ENCODE peak calls at places on chromosome 1, in four cellular contexts. W is A549, O is PC-9, P is heart left ventricle. K is an unnamed sample. For H3K9me3, the result is how much of the 10 kb centered on the place peaks cover.

GRCh38 chr1:6785318-6785712 is at the start of gene CAMTA1:
- DNase-seq in P (no peak), W (no peak), O (no peak), K (no peak)

GRCh38 chr1:108780937-108781574 is 34.6 kb downstream of the STXBP3 start:
- DNase-seq in W (no peak), O (no peak), P (no peak), K (no peak)

GRCh38 chr1:33378976-33379375 is 51.9 kb downstream of the PHC2 start:
- DNase-seq in P (no peak), W (no peak), O (no peak), K (peak)

GRCh38 chr1:113565621-113566020 is 175.3 kb downstream of the MAGI3 start:
- DNase-seq in O (no peak), W (no peak), P (no peak), K (no peak)

GRCh38 chr1:89198500-89199072 is at the start of gene GBP4:
- DNase-seq in O (peak), P (peak), W (peak), K (peak)

GRCh38 chr1:42006836-42007235 is 88.1 kb upstream of the HIVEP3 start:
- DNase-seq in W (no peak), O (no peak), P (no peak), K (no peak)

GRCh38 chr1:36322786-36323635 is 434 bp downstream of the EVA1B start:
- DNase-seq in O (no peak), W (no peak), P (peak), K (peak)

GRCh38 chr1:232511172-232511571 is 118.8 kb downstream of the SIPA1L2 start:
- DNase-seq in W (peak), O (no peak), P (no peak), K (no peak)

GRCh38 chr1:180229483-180230415 is at the start of gene LHX4:
- DNase-seq in P (no peak), W (peak), O (peak), K (no peak)

GRCh38 chr1:185860876-185861275 is 126.7 kb downstream of the HMCN1 start:
- DNase-seq in W (no peak), P (no peak), O (no peak), K (no peak)

GRCh38 chr1:225942574-225942973 is 1.6 kb upstream of the LEFTY2 start:
- DNase-seq in W (no peak), O (no peak), P (no peak), K (no peak)

GRCh38 chr1:5688479-5689077 is 303.6 kb downstream of the NPHP4 start:
- DNase-seq in O (no peak), P (no peak), W (no peak), K (no peak)

GRCh38 chr1:240271081-240271480 is 179.4 kb downstream of the FMN2 start:
- DNase-seq in W (no peak), O (no peak), P (no peak), K (no peak)

GRCh38 chr1:156926175-156926574 is 5.7 kb downstream of the LRRC71 start:
- DNase-seq in P (no peak), W (peak), O (peak), K (peak)

GRCh38 chr1:61186753-61187152 is 104.4 kb downstream of the NFIA start:
- DNase-seq in W (no peak), O (no peak), P (no peak), K (no peak)

GRCh38 chr1:76055987-76056386 is 18.6 kb upstream of the ST6GALNAC3 start:
- DNase-seq in P (no peak), O (no peak), W (no peak), K (no peak)

GRCh38 chr1:94323311-94324167 is 86.2 kb upstream of the ARHGAP29 start:
- DNase-seq in O (no peak), P (no peak), W (no peak), K (no peak)

GRCh38 chr1:226128487-226129075 is 58.0 kb downstream of the ACBD3 start:
- DNase-seq in O (peak), W (peak), P (no peak), K (peak)

GRCh38 chr1:16717174-16718108 is 22.9 kb upstream of the RNU1-4 start:
- DNase-seq in P (no peak), O (peak), W (no peak), K (peak)

GRCh38 chr1:16191916-16192545 is 20.4 kb downstream of the ARHGEF19 start:
- DNase-seq in W (no peak), O (no peak), P (no peak), K (no peak)

GRCh38 chr1:17060129-17060868 is 6.5 kb upstream of the SDHB start:
- DNase-seq in P (no peak), O (no peak), W (no peak), K (no peak)

DNA sequence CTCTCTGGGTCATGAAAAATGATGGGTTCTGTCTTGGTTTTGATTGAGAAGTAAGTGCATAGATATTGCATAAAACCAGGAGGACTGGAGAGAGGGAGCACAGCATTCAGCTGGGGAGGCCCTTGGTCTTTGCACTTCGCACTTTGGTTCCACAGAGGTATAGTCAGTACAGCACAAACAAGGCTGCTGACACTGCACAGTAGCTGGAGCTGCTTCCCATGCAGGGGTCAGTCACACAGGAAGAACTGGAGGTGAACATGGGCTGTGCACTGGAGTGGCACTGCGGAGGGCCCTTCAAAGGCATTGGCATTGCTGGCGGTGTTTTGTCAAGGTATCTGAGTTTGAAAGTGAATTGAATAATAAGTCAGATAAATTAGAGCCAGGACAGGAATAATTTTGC is 4.5 kb upstream of the LCE2D start:
- DNase-seq in P (no peak), O (no peak), W (no peak), K (no peak)
- H3K9me3 ChIP-seq in P (under half), O (under half), W (under half), K (under half)

GRCh38 chr1:205676002-205676401 is 4.3 kb downstream of the SLC45A3 start:
- DNase-seq in O (no peak), P (no peak), W (no peak), K (no peak)

GRCh38 chr1:205676597-205676996 is 3.7 kb downstream of the SLC45A3 start:
- DNase-seq in O (no peak), P (no peak), W (no peak), K (no peak)

GRCh38 chr1:205677152-205677551 is 3.2 kb downstream of the SLC45A3 start:
- DNase-seq in O (no peak), W (no peak), P (no peak), K (no peak)

GRCh38 chr1:205680073-205680851 is at the start of gene SLC45A3:
- DNase-seq in P (peak), W (peak), O (peak), K (peak)

DNA sequence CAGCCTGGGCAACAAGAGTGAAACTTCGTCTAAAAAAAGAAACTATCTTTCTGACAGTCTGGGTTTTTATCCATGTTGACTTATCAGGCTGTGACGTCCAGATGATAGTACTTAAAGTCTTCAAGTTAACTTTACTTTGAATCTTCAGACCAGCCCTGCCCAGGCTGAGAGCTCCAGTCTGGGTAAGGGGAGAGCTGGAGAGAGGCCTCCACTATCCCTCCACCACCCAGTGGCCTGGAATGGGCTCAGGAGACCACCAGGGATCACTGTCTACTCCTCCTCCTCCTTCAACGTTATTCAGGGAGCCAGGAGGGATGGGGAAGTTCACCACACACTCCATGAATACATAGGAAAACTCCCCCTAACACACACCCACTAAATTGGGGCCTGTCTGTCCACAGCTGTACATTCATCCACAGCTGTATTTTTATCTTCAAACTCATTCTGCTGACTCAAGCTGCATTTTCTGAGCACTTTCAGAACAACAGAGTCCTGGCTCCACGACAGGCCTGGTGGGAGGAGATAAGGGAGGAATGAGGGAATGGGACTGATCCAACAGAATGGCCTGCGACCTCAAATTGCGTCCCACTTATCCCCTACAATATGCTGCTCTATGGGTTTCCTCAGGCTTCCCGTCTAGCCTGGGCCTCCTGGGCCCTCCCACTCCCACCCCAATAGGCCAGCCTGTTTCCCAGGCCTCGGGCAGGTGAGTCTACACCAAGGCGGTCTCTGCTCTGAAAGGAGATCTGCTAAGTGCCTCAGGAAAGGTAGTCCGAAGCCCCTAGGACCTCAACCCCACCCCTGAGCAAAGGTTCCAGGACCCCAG is 1.8 kb downstream of the SLC45A3 start:
- DNase-seq in P (peak), W (no peak), O (no peak), K (peak)
- H3K4me3 ChIP-seq in P (peak), W (no peak), O (peak), K (no peak)

DNA sequence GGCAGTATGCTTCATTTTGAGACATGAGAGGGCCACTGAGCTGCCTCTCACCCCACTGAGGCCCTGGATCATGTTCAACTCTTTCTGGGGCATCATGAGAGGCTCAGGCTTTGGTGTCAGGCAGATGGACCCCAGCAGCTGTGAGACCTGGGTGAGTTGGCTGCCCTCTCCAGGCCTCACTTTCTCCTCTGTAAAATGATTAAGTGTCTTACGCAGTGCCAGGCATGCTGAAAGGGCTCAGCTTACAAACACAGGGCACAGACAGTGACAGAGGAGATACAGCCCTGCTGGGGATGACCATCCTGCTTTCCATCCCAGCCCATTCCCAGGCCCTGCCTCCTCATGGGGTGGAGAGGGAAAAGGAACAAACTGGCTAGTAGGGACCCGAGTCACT is 387.4 kb downstream of the MATN1 start:
- DNase-seq in P (no peak), O (no peak), W (no peak), K (no peak)
- H3K27ac ChIP-seq in P (no peak), O (no peak), W (no peak), K (no peak)

DNA sequence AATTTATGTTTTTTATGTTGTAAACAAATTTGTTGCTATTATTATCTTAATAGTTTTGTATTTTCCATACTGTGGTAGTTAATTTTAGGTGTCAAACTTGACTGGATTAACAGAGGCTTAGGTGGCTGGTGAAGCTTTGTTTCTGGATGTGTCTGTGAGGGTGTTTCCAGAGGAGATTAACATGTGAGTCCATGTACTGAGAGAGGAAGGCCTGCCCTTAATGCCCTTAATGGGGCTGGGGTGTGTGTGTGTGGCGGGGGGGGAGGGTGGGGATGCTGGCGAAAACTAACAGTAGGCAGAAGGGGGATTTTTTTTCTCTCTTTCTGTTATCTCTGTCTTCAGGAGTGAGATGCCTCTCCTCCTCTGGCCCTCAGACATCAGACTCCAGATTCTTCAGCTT is 1.9 kb downstream of the OR14A16 start:
- DNase-seq in P (no peak), W (no peak), O (no peak), K (no peak)
- H3K9me3 ChIP-seq in P (under half), W (under half), O (under half), K (under half)

GRCh38 chr1:206590025-206590834 is 22.0 kb downstream of the EIF2D start:
- DNase-seq in O (peak), P (no peak), W (no peak), K (no peak)
- H3K4me3 ChIP-seq in O (no peak), P (no peak), W (no peak), K (no peak)

GRCh38 chr1:213657040-213657439 is 330.7 kb upstream of the PROX1 start:
- DNase-seq in P (no peak), W (no peak), O (no peak), K (no peak)
- H3K27ac ChIP-seq in P (no peak), W (no peak), O (no peak), K (no peak)

GRCh38 chr1:216815239-216815955 is 92.2 kb upstream of the ESRRG start:
- DNase-seq in W (no peak), P (peak), O (no peak), K (peak)
- H3K9me3 ChIP-seq in W (under half), P (under half), O (under half), K (under half)

DNA sequence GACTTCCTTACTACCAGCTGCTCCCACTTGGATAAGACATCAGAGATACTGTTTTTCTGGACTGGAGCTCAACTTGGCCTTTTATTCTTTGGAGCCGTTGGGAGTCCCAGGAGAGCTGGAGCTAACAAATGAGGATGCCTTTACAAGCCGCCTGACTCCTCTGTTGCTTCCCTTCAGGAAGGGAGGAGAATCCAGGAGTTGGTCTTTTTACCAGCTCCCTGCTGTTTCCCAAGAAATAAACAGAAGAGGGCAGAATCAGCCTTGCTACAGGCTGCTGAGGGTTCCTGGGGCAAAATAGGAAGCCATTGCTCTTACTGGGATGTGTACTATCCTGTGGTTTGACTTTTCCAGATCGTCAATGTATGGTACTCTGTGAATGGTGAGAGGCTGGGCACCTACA is 1.5 kb downstream of the EIF3I start:
- DNase-seq in O (no peak), W (no peak), P (no peak), K (no peak)
- H3K4me3 ChIP-seq in O (peak), W (peak), P (peak), K (no peak)

DNA sequence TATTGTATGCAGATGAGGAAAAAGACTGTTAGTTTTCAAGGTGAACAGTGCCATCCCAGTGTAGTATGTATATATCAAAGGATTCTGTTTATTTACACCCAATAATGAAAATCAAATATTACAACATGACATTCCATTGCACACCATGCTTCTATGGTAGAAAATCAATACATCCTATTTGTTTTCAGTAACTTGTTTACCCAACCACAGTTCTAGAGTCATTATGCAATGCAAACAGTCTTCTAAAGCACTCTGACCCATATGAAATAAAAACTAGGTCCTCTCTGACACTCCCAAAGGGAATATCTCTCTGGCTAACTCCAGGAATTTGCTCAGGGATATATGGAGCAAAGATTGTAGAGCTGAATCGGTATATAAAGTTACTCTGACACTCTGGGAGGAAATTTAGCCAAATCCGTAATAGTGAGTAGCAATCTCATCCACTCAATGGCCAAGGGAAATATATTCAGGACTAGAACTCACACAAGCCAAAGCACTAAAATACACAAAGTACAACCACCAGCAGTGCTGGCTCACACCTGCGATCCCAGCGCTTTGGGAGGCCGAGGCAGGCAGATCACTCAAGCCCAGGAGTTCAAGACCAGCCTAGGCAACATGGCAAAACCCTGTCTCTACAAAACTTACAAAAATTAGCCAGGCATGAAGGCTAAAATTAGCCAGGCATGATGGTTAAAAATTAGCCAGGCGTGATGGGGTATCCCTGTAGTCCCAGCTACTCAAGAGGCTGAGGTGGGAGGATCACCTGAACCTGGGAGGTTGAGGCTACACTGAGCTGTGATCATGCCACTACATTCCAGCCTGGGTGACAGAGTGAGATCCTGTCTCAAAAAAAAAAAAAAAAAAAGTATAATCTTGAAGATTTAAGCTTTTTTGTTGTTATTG is 75.2 kb downstream of the RERE start:
- DNase-seq in W (no peak), O (no peak), P (no peak), K (no peak)
- H3K27ac ChIP-seq in W (no peak), O (no peak), P (no peak), K (no peak)

GRCh38 chr1:247146671-247147070 is 25.1 kb downstream of the ZNF124 start:
- DNase-seq in O (no peak), W (no peak), P (no peak), K (no peak)
- H3K9me3 ChIP-seq in O (under half), W (half or more), P (half or more), K (under half)

K was measured in right cardiac atrium.